ENCODE peak calls at places on chromosomes 6 and 20, in eight cellular contexts. R is AG04450, U is OCI-LY7, Z is upper lobe of left lung, C is cardiac muscle cell, Q is Calu3, I is brain microvascular endothelial cell, D is neural crest cell. H is an unnamed sample.

GRCh38 chr20:11675920-11676617 is 241.6 kb upstream of the BTBD3 start:
- DNase-seq in C (no peak), Z (peak), R (no peak), I (no peak), U (no peak), Q (no peak), D (no peak), H (no peak)

GRCh38 chr6:155106456-155107107 is 111.5 kb downstream of the TIAM2 start:
- DNase-seq in D (no peak), U (no peak), C (peak), Z (no peak), I (no peak), R (no peak), Q (no peak), H (no peak)

GRCh38 chr20:52552181-52552872 is 360.7 kb upstream of the ZFP64 start:
- DNase-seq in Q (no peak), R (no peak), D (no peak), C (no peak), I (no peak), Z (no peak), U (no peak), H (no peak)

GRCh38 chr6:134537146-134537555 is 219.2 kb upstream of the SGK1 start:
- DNase-seq in Z (no peak), C (no peak), I (peak), Q (no peak), D (no peak), U (no peak), R (peak), H (no peak)

GRCh38 chr6:5302220-5302946 is 41.1 kb downstream of the FARS2 start:
- DNase-seq in I (no peak), R (no peak), C (no peak), D (no peak), U (no peak), Q (no peak), Z (no peak), H (no peak)

GRCh38 chr6:79640146-79641111 is 9.3 kb downstream of the SH3BGRL2 start:
- DNase-seq in U (no peak), C (peak), Z (no peak), I (no peak), R (no peak), Q (no peak), D (no peak), H (no peak)

GRCh38 chr20:14921546-14921945 is 584.1 kb upstream of the FLRT3 start:
- DNase-seq in C (no peak), Z (no peak), D (no peak), Q (no peak), R (no peak), I (no peak), U (no peak), H (no peak)

GRCh38 chr6:159217595-159218275 is 48.5 kb downstream of the FNDC1 start:
- DNase-seq in C (peak), R (peak), Z (peak), I (peak), Q (peak), D (peak), U (peak), H (peak)

GRCh38 chr6:136784910-136785746 is 7.1 kb downstream of the MAP3K5 start:
- DNase-seq in C (no peak), I (no peak), D (no peak), R (no peak), Z (no peak), Q (peak), U (peak), H (no peak)

DNA sequence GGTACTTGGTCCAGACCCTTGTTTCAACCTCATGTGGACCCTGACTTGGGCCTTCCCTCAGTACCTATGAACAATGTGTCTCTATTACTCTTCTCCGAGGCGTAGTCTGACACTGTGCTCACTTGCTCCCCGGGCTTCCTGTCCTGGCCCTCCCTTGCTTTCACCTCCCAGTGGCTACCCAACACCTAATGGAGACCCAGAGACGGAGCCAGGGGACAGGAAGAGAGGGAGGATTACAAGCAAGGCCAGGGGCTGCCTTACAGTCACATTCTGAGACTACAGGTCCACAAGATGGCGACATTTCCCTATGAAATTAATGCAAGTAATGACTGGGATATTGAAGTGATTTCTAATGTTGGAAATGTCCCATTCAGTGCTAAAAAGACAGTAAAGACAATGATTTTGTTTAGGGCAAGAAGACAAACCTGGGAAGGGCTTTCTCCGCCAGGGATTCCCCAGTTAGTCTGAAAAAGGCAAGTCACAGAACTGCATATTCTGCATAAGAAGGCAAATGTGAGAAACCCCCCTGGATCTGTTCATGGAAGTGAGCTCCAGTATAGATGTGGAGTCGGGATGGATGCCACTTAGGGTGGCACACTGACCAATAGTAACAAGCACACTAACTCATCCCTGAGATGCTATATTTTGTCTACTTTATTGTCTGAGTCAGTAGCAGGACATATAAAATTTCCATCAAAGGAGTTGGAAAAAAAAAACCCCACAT is 44.0 kb upstream of the ZBTB24 start:
- DNase-seq in R (peak), C (peak), Z (no peak), D (peak), Q (peak), I (peak), U (peak), H (peak)
- TF ChIP-seq CTCF in R (peak), C (peak), Z (peak), D (peak), Q (peak), I (peak), U (peak), H (peak)

GRCh38 chr20:21456207-21456606 is 57.7 kb downstream of the NKX2-2 start:
- DNase-seq in D (no peak), Q (no peak), R (no peak), U (no peak), C (no peak), I (no peak), Z (no peak), H (no peak)

GRCh38 chr20:21453676-21454075 is 56.4 kb upstream of the NKX2-4 start:
- DNase-seq in Z (no peak), D (no peak), R (no peak), U (no peak), Q (no peak), I (no peak), C (no peak), H (no peak)

GRCh38 chr20:21450572-21450971 is 53.2 kb upstream of the NKX2-4 start:
- DNase-seq in Q (no peak), U (no peak), I (no peak), C (no peak), Z (no peak), D (no peak), R (no peak), H (no peak)
- TF ChIP-seq CTCF in Q (no peak), U (no peak), I (no peak), C (no peak), Z (no peak), D (no peak), R (no peak), H (no peak)

GRCh38 chr6:15623282-15624116 is 39.3 kb downstream of the DTNBP1 start:
- DNase-seq in U (peak), C (peak), I (no peak), Q (no peak), R (no peak), D (no peak), Z (no peak), H (peak)
- TF ChIP-seq CTCF in U (peak), C (peak), I (peak), Q (no peak), R (peak), D (peak), Z (peak), H (peak)

GRCh38 chr6:107753778-107754177 is 70.3 kb downstream of the SCML4 start:
- DNase-seq in Z (no peak), I (no peak), C (no peak), D (no peak), U (no peak), Q (no peak), R (no peak), H (no peak)

GRCh38 chr6:107757910-107758309 is 66.2 kb downstream of the SCML4 start:
- DNase-seq in Z (no peak), Q (no peak), U (no peak), D (no peak), C (no peak), I (no peak), R (no peak), H (no peak)

GRCh38 chr6:107756661-107757060 is 67.5 kb downstream of the SCML4 start:
- DNase-seq in Z (no peak), C (no peak), R (no peak), I (no peak), Q (no peak), U (no peak), D (no peak), H (no peak)
- TF ChIP-seq CTCF in Z (no peak), C (no peak), R (no peak), I (no peak), Q (no peak), U (no peak), D (no peak), H (no peak)